ENCODE peak calls at places on chromosomes 2 and 18, in six cellular contexts. I, D, H, V, P and Q are unnamed samples.

GRCh38 chr2:216700778-216701177 is 5.4 kb upstream of the IGFBP5 start:
- DNase-seq in I (no peak), D (no peak), H (no peak), V (no peak), P (no peak), Q (no peak)

GRCh38 chr2:207046642-207047213 is 107.4 kb downstream of the CPO start:
- DNase-seq in I (no peak), D (peak; percentile 14), H (no peak), V (peak; percentile 23), P (no peak), Q (peak; percentile 6)

GRCh38 chr2:98036349-98037000 is 40.7 kb upstream of the TMEM131 start:
- DNase-seq in I (no peak), D (no peak), H (no peak), V (no peak), P (no peak), Q (no peak)

GRCh38 chr2:54712516-54712915 is 10.9 kb upstream of the EML6 start:
- DNase-seq in I (no peak), D (no peak), H (no peak), V (no peak), P (no peak), Q (no peak)

GRCh38 chr2:84881581-84882414 is 914 bp upstream of the TRABD2A start:
- DNase-seq in I (peak; percentile 58), D (peak; percentile 84), H (peak; percentile 87), V (peak; percentile 74), P (peak; percentile 77), Q (peak; percentile 88)

GRCh38 chr2:45836740-45837139 is 185.3 kb downstream of the PRKCE start:
- DNase-seq in I (no peak), D (no peak), H (no peak), V (no peak), P (no peak), Q (no peak)

GRCh38 chr2:86298411-86299390 is 38.7 kb downstream of the REEP1 start:
- DNase-seq in I (no peak), D (no peak), H (no peak), V (no peak), P (no peak), Q (no peak)

GRCh38 chr2:187377335-187377734 is 70.7 kb downstream of the CALCRL start:
- DNase-seq in I (peak; percentile 25), D (no peak), H (no peak), V (peak; percentile 30), P (no peak), Q (no peak)

GRCh38 chr2:172090044-172090946 is 5.0 kb downstream of the DLX1 start:
- DNase-seq in I (no peak), D (no peak), H (peak; percentile 41), V (no peak), P (no peak), Q (no peak)

GRCh38 chr2:71482055-71482454 is 28.7 kb downstream of the DYSF start:
- DNase-seq in I (no peak), D (no peak), H (no peak), V (no peak), P (no peak), Q (no peak)

GRCh38 chr2:52613064-52613463 is 1154.5 kb upstream of the CHAC2 start:
- DNase-seq in I (no peak), D (no peak), H (no peak), V (no peak), P (no peak), Q (no peak)

GRCh38 chr18:63515279-63515678 is 26.9 kb upstream of the SERPINB12 start:
- DNase-seq in I (no peak), D (no peak), H (no peak), V (no peak), P (no peak), Q (no peak)

GRCh38 chr2:230068658-230069080 is at the start of gene SLC16A14:
- DNase-seq in I (peak; percentile 53), D (peak; percentile 16), H (no peak), V (peak; percentile 67), P (peak; percentile 44), Q (peak; percentile 1)

GRCh38 chr18:34611904-34612303 is 98.2 kb upstream of the DTNA start:
- DNase-seq in I (no peak), D (no peak), H (no peak), V (no peak), P (no peak), Q (no peak)

GRCh38 chr2:232633413-232634318 is at the start of gene EFHD1:
- DNase-seq in I (peak; percentile 42), D (peak; percentile 66), H (peak; percentile 90), V (peak; percentile 66), P (peak; percentile 45), Q (peak; percentile 24)

GRCh38 chr2:166044853-166045483 is 82.9 kb downstream of the SCN1A start:
- DNase-seq in I (no peak), D (no peak), H (no peak), V (no peak), P (no peak), Q (no peak)

GRCh38 chr18:61893304-61893970 is 630 bp upstream of the RNF152 start:
- DNase-seq in I (no peak), D (no peak), H (peak; percentile 68), V (peak; percentile 48), P (peak; percentile 38), Q (no peak)

GRCh38 chr2:99841749-99842148 is 300.6 kb downstream of the AFF3 start:
- DNase-seq in I (peak; percentile 81), D (no peak), H (no peak), V (peak; percentile 85), P (no peak), Q (no peak)

GRCh38 chr2:102514061-102514785 is 41.2 kb downstream of the SLC9A4 start:
- DNase-seq in I (peak; percentile 91), D (no peak), H (no peak), V (peak; percentile 93), P (no peak), Q (no peak)

GRCh38 chr2:230356084-230356483 is 29.1 kb downstream of the SP140L start:
- DNase-seq in I (peak; percentile 56), D (no peak), H (no peak), V (peak; percentile 64), P (no peak), Q (no peak)

GRCh38 chr2:162234620-162235462 is 8.4 kb downstream of the FAP start:
- DNase-seq in I (no peak), D (no peak), H (no peak), V (no peak), P (no peak), Q (no peak)

GRCh38 chr2:85744055-85744454 is 9.7 kb upstream of the ATOH8 start:
- DNase-seq in I (no peak), D (no peak), H (no peak), V (no peak), P (no peak), Q (no peak)

DNA sequence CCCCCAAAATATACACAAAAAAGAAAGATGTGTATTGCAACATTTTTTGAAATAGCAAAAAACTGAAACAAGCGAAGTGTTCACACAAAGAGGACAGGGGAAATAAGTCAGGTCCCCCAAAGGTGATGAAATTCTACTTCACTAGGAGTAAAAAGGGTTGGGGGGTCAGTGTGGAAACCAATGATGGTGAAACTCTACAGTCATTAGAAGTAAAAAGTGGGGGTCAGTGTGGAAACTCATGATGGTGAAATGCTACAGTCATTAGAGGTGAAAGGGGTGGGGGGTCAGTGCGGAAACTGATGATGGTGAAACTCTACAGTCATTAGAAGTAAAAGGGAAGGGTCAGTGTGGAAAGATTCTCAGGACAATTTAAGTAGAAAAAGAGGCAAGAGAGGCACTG is 298.2 kb downstream of the EIPR1 start:
- DNase-seq in I (no peak), D (no peak), H (no peak), V (no peak), P (no peak), Q (no peak)
- H3K27ac ChIP-seq in I (no peak overlapping the region), D (no peak overlapping the region), H (no peak overlapping the region), V (no peak overlapping the region), P (no peak overlapping the region), Q (no peak overlapping the region)

GRCh38 chr2:126663184-126663963 is 7.4 kb downstream of the GYPC start:
- DNase-seq in I (no peak), D (no peak), H (no peak), V (no peak), P (no peak), Q (no peak)
- H3K4me3 ChIP-seq in I (no peak overlapping the region), D (no peak overlapping the region), H (no peak overlapping the region), V (no peak overlapping the region), P (no peak overlapping the region), Q (no peak overlapping the region)

DNA sequence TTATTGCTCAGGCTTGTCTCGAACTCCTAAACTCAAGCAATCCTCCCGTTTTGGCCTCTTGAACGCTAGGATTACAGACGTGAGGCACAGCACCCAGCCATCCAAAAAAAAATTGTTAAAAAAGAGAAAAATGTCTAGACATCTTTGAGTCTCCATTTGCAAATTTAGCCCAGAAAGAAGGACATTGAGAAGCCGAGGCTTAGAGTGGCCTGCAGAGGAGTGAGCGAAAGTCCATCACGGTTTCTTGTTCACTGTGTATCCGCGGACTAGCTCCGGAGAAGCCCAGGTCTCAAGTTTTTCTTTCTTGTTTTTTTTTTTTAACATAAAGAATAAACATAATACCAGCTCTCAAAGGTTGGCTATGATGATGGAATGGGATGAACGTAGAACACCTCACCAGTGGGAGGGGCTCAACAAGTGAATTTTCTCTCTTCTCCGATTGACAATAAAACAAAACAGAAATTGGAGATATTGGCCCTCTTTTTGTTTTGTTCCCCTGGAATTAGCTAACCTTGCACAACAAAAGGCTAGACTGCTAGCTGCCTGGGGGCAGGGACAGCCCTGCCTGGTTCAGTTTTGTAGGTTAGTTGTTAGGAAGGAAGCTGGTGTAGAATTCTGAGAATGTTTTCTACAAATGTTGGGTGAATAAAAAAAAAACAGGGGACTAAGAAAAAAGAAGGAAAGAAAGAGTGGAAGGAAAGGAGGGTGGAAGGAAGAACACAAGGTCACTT is 163.4 kb downstream of the MYCN start:
- DNase-seq in I (no peak), D (no peak), H (no peak), V (no peak), P (no peak), Q (no peak)
- H3K4me1 ChIP-seq in I (no peaks in the 10 kb centered on the region), D (peaks cover 14% of the 10 kb centered on the region), H (peaks cover 5% of the 10 kb centered on the region), V (no peaks in the 10 kb centered on the region), P (no peaks in the 10 kb centered on the region), Q (no peaks in the 10 kb centered on the region)

DNA sequence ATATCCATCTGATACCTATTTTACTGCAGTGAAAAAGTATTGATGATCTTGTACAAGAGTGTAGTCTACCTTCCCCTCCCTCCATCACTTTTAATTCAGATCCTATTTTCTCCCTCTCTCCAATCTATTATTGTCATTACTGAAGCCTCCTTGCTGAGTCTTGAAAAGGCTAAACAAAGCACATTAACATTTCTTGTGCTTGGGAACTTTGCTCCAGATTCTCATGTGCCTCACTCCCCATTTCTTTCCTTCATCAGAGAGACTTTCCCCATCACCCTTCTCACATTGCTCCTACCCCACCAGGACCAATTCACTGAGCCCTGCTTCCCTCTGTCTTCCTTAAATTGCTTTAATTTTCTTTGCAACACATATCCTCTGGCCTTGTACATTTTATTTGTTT is 736.2 kb upstream of the GCFC2 start:
- DNase-seq in I (no peak), D (no peak), H (no peak), V (no peak), P (no peak), Q (no peak)
- H3K27ac ChIP-seq in I (no peak overlapping the region), D (no peak overlapping the region), H (no peak overlapping the region), V (no peak overlapping the region), P (no peak overlapping the region), Q (no peak overlapping the region)

GRCh38 chr2:41066168-41066567 is 614.3 kb upstream of the SLC8A1 start:
- DNase-seq in I (no peak), D (no peak), H (no peak), V (no peak), P (no peak), Q (no peak)
- H3K4me3 ChIP-seq in I (no peak overlapping the region), D (no peak overlapping the region), H (no peak overlapping the region), V (no peak overlapping the region), P (no peak overlapping the region), Q (no peak overlapping the region)